ENCODE peak calls at places on chromosomes 6 and 20, in four cellular contexts. H is H9, D is IMR-90, F is H1. O is an unnamed sample.

GRCh38 chr6:71082033-71082620 is 125.3 kb upstream of the B3GAT2 start:
- DNase-seq in H (no peak), D (peak), F (no peak), O (no peak)

GRCh38 chr6:14235653-14236356 is 118.2 kb downstream of the CD83 start:
- DNase-seq in H (no peak), D (no peak), F (no peak), O (no peak)

GRCh38 chr20:19969507-19970255 is 47.5 kb upstream of the NAA20 start:
- DNase-seq in H (no peak), D (no peak), F (no peak), O (no peak)

GRCh38 chr6:7267521-7268091 is 45.4 kb downstream of the SSR1 start:
- DNase-seq in H (no peak), D (peak), F (no peak), O (no peak)

GRCh38 chr20:50709574-50709973 is 18.2 kb upstream of the RIPOR3 start:
- DNase-seq in H (no peak), D (no peak), F (no peak), O (no peak)

GRCh38 chr20:730005-730404 is 38.3 kb downstream of the SLC52A3 start:
- DNase-seq in H (no peak), D (no peak), F (no peak), O (no peak)

GRCh38 chr6:163738725-163739124 is 324.2 kb downstream of the QKI start:
- DNase-seq in H (no peak), D (peak), F (no peak), O (no peak)

GRCh38 chr6:157091832-157092231 is 231.5 kb downstream of the TMEM242 start:
- DNase-seq in H (no peak), D (no peak), F (no peak), O (no peak)

GRCh38 chr20:35947489-35947888 is 6.8 kb downstream of the SCAND1 start:
- DNase-seq in H (peak), D (peak), F (peak), O (peak)

GRCh38 chr6:36867471-36868224 is 7.0 kb downstream of the PPIL1 start:
- DNase-seq in H (no peak), D (no peak), F (no peak), O (no peak)

GRCh38 chr20:8509809-8510208 is 377.7 kb downstream of the PLCB1 start:
- DNase-seq in H (no peak), D (no peak), F (no peak), O (no peak)

GRCh38 chr20:41178904-41179432 is 41.6 kb downstream of the PLCG1 start:
- DNase-seq in H (peak), D (no peak), F (peak), O (no peak)

GRCh38 chr20:33731693-33732165 is at the start of gene ZNF341:
- DNase-seq in H (peak), D (peak), F (peak), O (peak)

GRCh38 chr6:97085772-97086171 is 161.2 kb downstream of the KLHL32 start:
- DNase-seq in H (no peak), D (peak), F (no peak), O (peak)

GRCh38 chr6:30206152-30206551 is 7.1 kb downstream of the TRIM26 start:
- DNase-seq in H (no peak), D (peak), F (no peak), O (no peak)

GRCh38 chr20:43971233-43971632 is 56.6 kb downstream of the TOX2 start:
- DNase-seq in H (no peak), D (no peak), F (no peak), O (no peak)

GRCh38 chr20:59829415-59830106 is 103.9 kb downstream of the SYCP2 start:
- DNase-seq in H (peak), D (no peak), F (peak), O (no peak)

GRCh38 chr6:117552618-117553017 is 49.7 kb downstream of the GOPC start:
- DNase-seq in H (no peak), D (peak), F (no peak), O (peak)

GRCh38 chr6:41932378-41932777 is 9.2 kb downstream of the CCND3 start:
- DNase-seq in H (no peak), D (no peak), F (no peak), O (no peak)

GRCh38 chr20:44952731-44953130 is 7.5 kb downstream of the TOMM34 start:
- DNase-seq in H (no peak), D (no peak), F (no peak), O (no peak)

GRCh38 chr6:110462884-110463481 is 13.4 kb downstream of the SLC22A16 start:
- DNase-seq in H (no peak), D (no peak), F (no peak), O (no peak)

GRCh38 chr6:110474500-110474899 is 1.9 kb downstream of the SLC22A16 start:
- DNase-seq in H (no peak), D (no peak), F (peak), O (no peak)

GRCh38 chr6:110471966-110472365 is 4.4 kb downstream of the SLC22A16 start:
- DNase-seq in H (no peak), D (no peak), F (no peak), O (no peak)

GRCh38 chr6:110472739-110473138 is 3.7 kb downstream of the SLC22A16 start:
- DNase-seq in H (no peak), D (no peak), F (no peak), O (no peak)

GRCh38 chr6:110468696-110469095 is 7.7 kb downstream of the SLC22A16 start:
- DNase-seq in H (peak), D (no peak), F (peak), O (peak)
- H3K18ac ChIP-seq in H (no peak), D (no peak), F (no peak), O (no peak)

GRCh38 chr6:135566311-135567068 is 69.0 kb upstream of the AHI1 start:
- DNase-seq in H (no peak), D (no peak), F (no peak), O (no peak)
- H4K5ac ChIP-seq in H (no peak), D (no peak), F (no peak), O (no peak)

DNA sequence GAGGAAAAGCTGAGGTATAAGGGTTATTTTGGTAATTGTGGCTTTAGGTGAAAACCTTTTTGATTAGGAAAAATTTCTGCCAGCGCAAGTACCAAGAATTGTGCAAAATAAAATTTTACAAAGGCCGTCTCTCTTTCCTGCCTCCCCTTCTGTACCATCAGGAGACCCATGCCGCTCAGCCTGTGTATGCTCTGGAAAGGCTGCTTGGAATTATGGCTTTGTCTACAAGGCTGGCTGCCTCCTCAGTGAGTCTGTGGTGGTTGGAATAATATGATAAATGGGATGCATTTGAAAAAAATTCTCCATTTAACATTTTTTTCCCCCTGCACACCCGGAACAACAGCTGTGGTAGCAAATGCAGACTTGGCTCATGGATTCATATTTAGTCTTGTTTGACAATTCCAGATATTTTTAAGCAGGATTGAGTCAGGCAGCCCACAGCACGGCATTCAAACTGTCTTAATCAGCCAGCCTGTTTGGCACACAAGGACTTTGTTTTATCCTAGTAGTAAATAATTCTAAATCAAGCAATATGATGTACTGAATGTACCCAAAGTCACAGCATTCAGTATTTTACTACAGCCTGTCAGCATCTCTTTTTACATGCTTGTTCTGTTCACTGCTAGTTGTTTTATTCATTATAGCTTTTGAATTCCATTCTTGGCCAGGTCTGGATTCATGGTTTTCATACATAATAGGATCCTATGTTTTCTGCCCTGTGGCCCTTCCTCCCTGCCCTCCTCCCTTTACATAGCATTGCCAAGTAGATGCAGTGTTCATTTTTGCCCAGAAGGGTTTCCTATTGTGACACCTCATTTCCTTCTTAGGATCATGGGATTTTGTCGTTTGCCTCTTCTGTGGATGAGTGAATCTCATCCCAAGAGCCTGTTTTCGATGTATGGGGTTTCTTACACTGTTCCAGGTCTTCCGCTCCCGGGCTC is 68.0 kb downstream of the LRRC1 start:
- DNase-seq in H (no peak), D (peak), F (no peak), O (peak)
- H3K27ac ChIP-seq in H (no peak), D (no peak), F (no peak), O (no peak)

GRCh38 chr6:4727671-4728435 is 48.4 kb upstream of the CDYL start:
- DNase-seq in H (no peak), D (no peak), F (no peak), O (peak)
- H3K18ac ChIP-seq in H (no peak), D (no peak), F (no peak), O (no peak)

DNA sequence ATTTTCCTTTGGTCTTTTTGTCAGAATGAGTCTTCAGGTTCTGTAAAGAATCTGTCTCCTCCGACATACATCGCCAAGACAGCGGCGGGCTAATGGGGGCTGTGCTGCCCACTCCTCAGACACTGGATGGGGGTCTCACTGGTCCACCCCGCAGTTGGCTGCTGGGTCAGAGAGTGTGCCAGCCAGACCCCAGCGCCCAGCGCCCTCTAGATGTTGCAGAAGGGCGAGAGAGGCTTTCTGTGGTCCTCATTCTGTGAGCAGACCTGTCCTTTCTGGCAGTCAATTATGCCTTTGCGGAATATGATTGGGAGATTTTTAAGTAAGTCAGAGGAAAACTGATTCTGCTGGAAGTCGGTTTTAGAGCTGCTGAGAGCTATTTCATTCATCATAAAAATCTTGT is 7.8 kb upstream of the CCR6 start:
- DNase-seq in H (no peak), D (no peak), F (no peak), O (no peak)
- H4K5ac ChIP-seq in H (no peak), D (no peak), F (no peak), O (no peak)

GRCh38 chr6:170125447-170126300 is 165.2 kb downstream of the DLL1 start:
- DNase-seq in H (peak), D (no peak), F (peak), O (no peak)
- H3K27ac ChIP-seq in H (no peak), D (no peak), F (no peak), O (no peak)

GRCh38 chr6:123802697-123803455 is 789 bp upstream of the NKAIN2 start:
- DNase-seq in H (peak), D (peak), F (peak), O (peak)
- H3K18ac ChIP-seq in H (no peak), D (no peak), F (peak), O (peak)

DNA sequence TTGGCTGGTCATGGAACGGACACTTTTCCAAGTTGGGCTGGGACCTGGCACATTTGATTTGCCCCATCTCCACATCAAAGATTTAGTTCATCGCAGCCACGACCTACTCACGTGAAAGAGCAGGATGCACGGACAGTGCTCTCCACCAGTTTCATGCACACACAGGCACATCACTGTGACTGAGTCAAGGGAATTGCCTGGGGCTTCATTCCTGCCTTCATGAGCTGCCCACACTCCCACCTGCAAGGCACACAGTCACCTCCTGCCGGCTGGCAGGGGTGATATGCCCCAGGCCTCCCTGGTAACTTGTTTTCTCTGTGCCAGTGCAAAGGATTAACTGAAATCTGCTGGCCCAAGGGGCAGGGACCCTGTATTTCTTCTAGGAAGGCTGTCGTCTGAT is 23.3 kb upstream of the CST1 start:
- DNase-seq in H (no peak), D (no peak), F (no peak), O (no peak)
- H4K5ac ChIP-seq in H (no peak), D (no peak), F (no peak), O (no peak)

DNA sequence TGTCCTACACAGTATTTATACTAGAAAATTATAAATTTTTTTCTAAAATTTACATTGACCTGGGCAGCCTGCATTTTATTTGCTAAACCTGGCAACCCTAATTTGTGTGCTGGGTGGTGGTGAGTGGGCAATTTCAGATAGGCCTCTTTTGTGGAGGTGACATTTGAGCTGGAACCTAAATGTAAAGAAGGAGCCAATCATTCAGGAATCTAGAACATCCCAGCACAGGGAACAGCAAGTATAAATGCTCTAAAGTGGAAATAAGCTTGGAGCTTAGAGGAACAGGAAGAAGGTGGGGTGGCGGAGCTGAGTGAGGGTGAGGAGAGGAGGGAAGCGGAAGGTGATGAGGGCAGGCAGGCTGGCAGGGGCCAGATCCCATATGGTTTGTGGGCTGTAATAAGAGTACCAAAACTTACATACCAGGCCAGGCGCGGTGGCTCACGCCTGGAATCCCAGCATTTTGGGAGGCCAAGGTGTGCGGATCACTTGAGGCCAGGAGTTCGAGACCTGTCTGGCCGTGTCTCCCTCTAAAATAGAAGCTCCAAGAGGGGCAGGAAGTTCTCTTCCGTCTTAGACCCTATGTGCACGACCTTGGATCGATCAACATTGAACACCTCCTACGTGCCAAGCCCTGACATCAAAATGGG is 549 bp upstream of the CSE1L start:
- DNase-seq in H (no peak), D (peak), F (no peak), O (peak)
- H3K27ac ChIP-seq in H (no peak), D (peak), F (peak), O (peak)